ENCODE peak calls at places on chromosomes 7 and 10, in ten cellular contexts. F is stomach, G is HCT116, K is ovary, W is H1, X is prostate gland, C is adrenal gland, M is spleen, P is endothelial cell of umbilical vein, V is sigmoid colon. I is an unnamed sample. For H3K36me3, the result is how much of the 10 kb centered on the place peaks cover.

GRCh38 chr7:41996381-41997035 is 240.5 kb downstream of the GLI3 start:
- DNase-seq in F (no peak), G (no peak), K (no peak), W (no peak), X (no peak), C (no peak), M (no peak), P (peak), V (no peak), I (no peak)

GRCh38 chr10:32210306-32211045 is 136.5 kb downstream of the EPC1 start:
- DNase-seq in F (no peak), G (peak), K (no peak), W (peak), X (no peak), C (peak), M (no peak), P (peak), V (no peak), I (no peak)

GRCh38 chr7:108406474-108406873 is 49.8 kb downstream of the NRCAM start:
- DNase-seq in F (no peak), G (no peak), K (no peak), W (no peak), X (no peak), C (peak), M (no peak), P (no peak), V (no peak), I (no peak)

GRCh38 chr10:58886390-58886789 is 290.1 kb upstream of the PHYHIPL start:
- DNase-seq in F (no peak), G (no peak), K (no peak), W (no peak), X (no peak), C (no peak), M (no peak), P (no peak), V (no peak), I (no peak)

GRCh38 chr10:96538683-96539082 is 25.0 kb upstream of the TLL2 start:
- DNase-seq in F (no peak), G (no peak), K (no peak), W (no peak), X (no peak), C (no peak), M (no peak), P (no peak), V (no peak), I (no peak)

GRCh38 chr7:88818552-88818951 is 23.0 kb upstream of the TEX47 start:
- DNase-seq in F (no peak), G (no peak), K (no peak), W (no peak), X (no peak), C (no peak), M (no peak), P (no peak), V (no peak), I (no peak)

GRCh38 chr7:54563329-54563916 is 21.2 kb downstream of the VSTM2A start:
- DNase-seq in F (no peak), G (no peak), K (no peak), W (no peak), X (no peak), C (no peak), M (no peak), P (no peak), V (no peak), I (no peak)

GRCh38 chr7:92053312-92053711 is 81.0 kb downstream of the CYP51A1 start:
- DNase-seq in F (no peak), G (no peak), K (no peak), W (no peak), X (no peak), C (no peak), M (no peak), P (no peak), V (no peak), I (no peak)

GRCh38 chr10:95425592-95426465 is 135.0 kb upstream of the PDLIM1 start:
- DNase-seq in F (no peak), G (no peak), K (no peak), W (no peak), X (no peak), C (no peak), M (no peak), P (no peak), V (peak), I (no peak)

GRCh38 chr7:101602484-101603241 is 26.4 kb downstream of the MYL10 start:
- DNase-seq in F (peak), G (peak), K (peak), W (peak), X (peak), C (peak), M (peak), P (peak), V (peak), I (peak)

GRCh38 chr7:101598981-101599681 is 30.0 kb downstream of the MYL10 start:
- DNase-seq in F (no peak), G (no peak), K (no peak), W (no peak), X (no peak), C (peak), M (peak), P (no peak), V (no peak), I (no peak)

GRCh38 chr7:101604331-101604933 is 24.7 kb downstream of the MYL10 start:
- DNase-seq in F (no peak), G (no peak), K (no peak), W (no peak), X (no peak), C (no peak), M (no peak), P (no peak), V (no peak), I (no peak)

GRCh38 chr7:101599787-101600186 is 29.3 kb downstream of the MYL10 start:
- DNase-seq in F (no peak), G (no peak), K (no peak), W (no peak), X (no peak), C (no peak), M (no peak), P (no peak), V (no peak), I (no peak)

DNA sequence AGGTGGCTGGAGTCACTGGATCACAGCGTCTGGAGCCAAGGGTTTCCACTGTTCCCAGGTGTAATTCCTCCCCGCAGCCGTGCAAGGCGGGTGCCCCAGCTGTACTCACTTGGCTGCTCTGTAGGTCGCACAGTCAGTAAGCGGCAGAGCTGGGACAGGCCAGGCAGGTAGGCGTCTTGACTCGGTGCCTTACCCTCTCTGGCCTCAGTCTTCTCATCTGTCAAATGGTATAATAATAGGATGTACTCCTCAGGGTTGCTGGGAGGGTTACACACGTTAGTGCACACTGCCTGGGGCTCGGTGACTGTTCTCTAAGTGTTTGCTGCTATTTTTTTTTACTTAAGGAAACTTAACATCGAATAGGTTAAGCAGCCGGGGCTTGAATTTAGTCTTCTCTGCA is 27.0 kb downstream of the MYL10 start:
- DNase-seq in F (no peak), G (no peak), K (no peak), W (no peak), X (no peak), C (no peak), M (no peak), P (no peak), V (no peak), I (no peak)
- TF ChIP-seq POLR2A in F (no peak), G (no peak), K (no peak), W (no peak), X (no peak), C (no peak), M (no peak), P (no peak), V (no peak), I (no peak)

GRCh38 chr7:1608318-1608717 is 38.5 kb upstream of the PSMG3 start:
- DNase-seq in F (no peak), G (no peak), K (no peak), W (no peak), X (no peak), C (no peak), M (no peak), P (no peak), V (no peak), I (no peak)
- TF ChIP-seq CTCF in F (no peak), G (no peak), K (no peak), W (no peak), X (no peak), C (no peak), M (no peak), P (no peak), V (no peak), I (no peak)

GRCh38 chr10:119588071-119588470 is 8.7 kb downstream of the TIAL1 start:
- DNase-seq in F (no peak), G (no peak), K (no peak), W (no peak), X (no peak), C (no peak), M (no peak), P (no peak), V (no peak), I (no peak)
- H3K36me3 ChIP-seq in F (under half), G (under half), K (under half), W (half or more), X (under half), C (under half), M (half or more), P (under half), V (under half), I (under half)

DNA sequence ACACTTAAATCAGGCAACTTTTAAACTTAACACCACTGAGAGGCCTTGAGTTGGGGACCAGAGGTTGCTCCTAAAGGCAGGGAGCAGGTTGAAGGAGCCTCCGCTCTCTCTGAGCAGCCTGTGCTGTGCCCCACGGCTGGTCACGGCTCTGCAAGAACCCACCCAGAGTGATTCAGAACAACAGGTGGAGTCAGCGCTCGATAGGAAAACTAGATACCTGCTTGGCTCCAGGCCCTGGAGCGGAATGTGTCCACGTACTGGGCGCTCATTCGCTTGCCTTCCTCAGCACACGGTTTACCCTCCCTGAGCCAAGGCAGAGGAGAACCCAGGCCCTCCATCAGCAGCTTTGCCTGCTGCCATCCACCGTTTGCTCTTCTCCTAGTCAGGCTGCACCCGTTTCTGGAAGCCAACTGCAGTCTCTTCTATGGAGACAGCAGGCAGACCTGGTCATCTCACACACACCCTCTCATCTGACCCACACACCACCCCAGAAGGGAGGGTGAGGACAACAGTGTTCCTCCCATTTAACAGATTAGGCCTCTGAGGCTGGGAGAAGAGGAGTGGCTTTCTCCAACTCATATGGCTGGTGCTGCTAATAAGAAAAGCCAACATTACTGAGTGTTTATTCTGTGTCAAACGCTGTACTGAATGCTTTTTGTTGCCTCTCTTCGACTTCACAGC is 37.6 kb upstream of the PDCD4 start:
- DNase-seq in F (peak), G (no peak), K (peak), W (no peak), X (no peak), C (no peak), M (no peak), P (no peak), V (peak), I (no peak)
- TF ChIP-seq POLR2A in F (no peak), G (no peak), K (no peak), W (no peak), X (no peak), C (no peak), M (no peak), P (no peak), V (no peak), I (no peak)

DNA sequence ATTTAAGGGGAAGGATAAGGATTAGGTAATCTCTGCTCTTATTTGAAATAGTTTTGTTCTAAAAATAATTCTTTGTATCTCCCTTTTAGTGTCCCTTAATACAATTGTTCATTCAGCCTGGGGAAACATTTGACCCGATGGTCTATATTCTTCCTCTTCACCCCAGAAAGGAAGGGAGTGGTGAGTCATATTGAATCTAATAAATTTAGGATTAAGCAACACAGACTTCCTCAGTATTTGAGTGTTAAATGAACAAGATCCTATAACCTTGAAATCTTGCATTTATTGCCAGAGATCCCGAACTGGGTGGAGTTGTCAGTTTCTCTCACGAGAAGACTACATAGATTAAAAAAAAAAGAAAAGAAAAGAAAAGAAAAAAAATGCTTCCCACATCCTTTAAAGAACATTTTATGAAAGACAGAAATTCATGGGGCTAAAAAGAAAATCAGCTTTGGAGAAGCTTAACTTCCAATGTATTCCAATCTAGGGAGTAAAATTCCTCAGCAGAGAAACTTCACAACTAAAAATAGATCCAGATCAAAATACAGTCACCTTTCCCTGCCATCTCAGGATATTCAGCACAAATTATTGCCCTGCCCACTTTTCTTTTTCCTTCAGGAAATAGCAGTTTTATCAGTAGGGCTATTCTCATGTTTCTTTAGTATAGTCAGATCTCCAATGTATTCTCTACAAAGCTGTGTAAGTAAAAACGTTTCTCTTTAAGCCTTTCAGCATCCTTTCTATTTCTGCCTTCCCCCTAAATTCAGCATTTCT is 82.2 kb downstream of the SEMA3D start:
- DNase-seq in F (no peak), G (peak), K (no peak), W (no peak), X (no peak), C (no peak), M (no peak), P (peak), V (no peak), I (no peak)
- TF ChIP-seq CTCF in F (no peak), G (no peak), K (no peak), W (no peak), X (no peak), C (no peak), M (no peak), P (no peak), V (no peak), I (no peak)

I was measured in breast epithelium.